ENCODE peak calls at places on chromosomes 4 and X, in nine cellular contexts. L is GM12878, U is adrenal gland, C is endothelial cell of umbilical vein, F is IMR-90, X is HepG2, H is stomach, Z is uterus, E is Peyer's patch. V is an unnamed sample.

GRCh38 chr4:139279723-139280620 is at the start of gene MGARP:
- DNase-seq in U (peak; percentile 81), F (peak; percentile 30), Z (peak; percentile 54), L (no peak), H (no peak), E (no peak), X (no peak), C (peak; percentile 73), V (no peak)

GRCh38 chr4:86831262-86832090 is 17.7 kb downstream of the SLC10A6 start:
- DNase-seq in E (no peak), H (no peak), X (peak; percentile 1), Z (peak; percentile 47), L (no peak), C (no peak), U (peak; percentile 15), F (peak; percentile 96), V (no peak)

GRCh38 chrX:16838202-16839066 is 31.7 kb downstream of the RBBP7 start:
- DNase-seq in C (peak; percentile 85), X (no peak), U (peak; percentile 39), H (peak; percentile 41), L (no peak), F (peak; percentile 80), Z (no peak), E (no peak), V (peak; percentile 72)

GRCh38 chr4:146275370-146275769 is 61.0 kb downstream of the REELD1 start:
- DNase-seq in H (peak; percentile 69), C (no peak), X (no peak), U (no peak), Z (no peak), L (no peak), E (no peak), F (no peak), V (no peak)

GRCh38 chrX:70922776-70923473 is 8.0 kb downstream of the SLC7A3 start:
- DNase-seq in F (no peak), H (no peak), C (no peak), U (no peak), L (no peak), E (no peak), Z (no peak), X (no peak), V (no peak)

GRCh38 chr4:159413252-159413941 is 310.5 kb downstream of the RAPGEF2 start:
- DNase-seq in H (no peak), F (peak; percentile 52), L (no peak), E (no peak), Z (no peak), U (no peak), X (no peak), C (no peak), V (no peak)

GRCh38 chr4:52201705-52202104 is 150.6 kb downstream of the SPATA18 start:
- DNase-seq in E (no peak), X (no peak), L (no peak), Z (no peak), C (no peak), F (no peak), U (no peak), H (no peak), V (no peak)

GRCh38 chrX:31796624-31797023 is 724.8 kb upstream of the FTHL17 start:
- DNase-seq in H (no peak), X (no peak), U (no peak), Z (no peak), L (no peak), C (no peak), E (no peak), F (no peak), V (no peak)

GRCh38 chr4:151948351-151949016 is 187.7 kb upstream of the GATB start:
- DNase-seq in C (no peak), H (no peak), F (peak; percentile 38), U (no peak), X (no peak), Z (no peak), E (no peak), L (no peak), V (no peak)

GRCh38 chr4:105923507-105924238 is 28.4 kb downstream of the NPNT start:
- DNase-seq in H (no peak), Z (peak; percentile 14), F (no peak), L (no peak), E (no peak), U (peak; percentile 13), C (no peak), X (no peak), V (no peak)

GRCh38 chr4:141425124-141425523 is 204.4 kb downstream of the ZNF330 start:
- DNase-seq in Z (no peak), X (no peak), L (no peak), C (no peak), H (no peak), U (no peak), E (no peak), F (peak; percentile 93), V (no peak)

GRCh38 chr4:154719087-154719486 is 24.7 kb upstream of the LRAT start:
- DNase-seq in L (no peak), F (no peak), C (no peak), E (no peak), Z (no peak), X (no peak), H (no peak), U (no peak), V (no peak)

GRCh38 chrX:136880452-136881013 is at the start of gene RBMX:
- DNase-seq in F (peak; percentile 93), L (peak; percentile 83), U (peak; percentile 90), E (peak; percentile 87), Z (peak; percentile 90), C (peak; percentile 93), X (peak; percentile 84), H (peak; percentile 93), V (peak; percentile 94)

GRCh38 chr4:118740869-118741268 is 55.7 kb downstream of the METTL14 start:
- DNase-seq in Z (no peak), L (no peak), C (no peak), E (no peak), H (no peak), U (no peak), F (no peak), X (no peak), V (no peak)

GRCh38 chr4:159126716-159127115 is 23.8 kb downstream of the RAPGEF2 start:
- DNase-seq in L (no peak), C (no peak), U (no peak), E (no peak), Z (no peak), H (no peak), F (no peak), X (no peak), V (no peak)

GRCh38 chrX:43880439-43880838 is 1.8 kb downstream of the MAOB start:
- DNase-seq in C (no peak), E (no peak), U (no peak), H (no peak), Z (no peak), F (no peak), L (no peak), X (no peak), V (no peak)

GRCh38 chrX:72105436-72105835 is 26.3 kb downstream of the RTL5 start:
- DNase-seq in U (no peak), L (peak; percentile 56), X (no peak), Z (no peak), F (no peak), E (no peak), H (no peak), C (no peak), V (no peak)

GRCh38 chrX:101415180-101416130 is 7.4 kb downstream of the HNRNPH2 start:
- DNase-seq in H (no peak), E (no peak), X (peak; percentile 14), F (peak; percentile 84), L (peak; percentile 68), Z (peak; percentile 30), C (peak; percentile 78), U (peak; percentile 39), V (no peak)

GRCh38 chr4:8920289-8920965 is 48.8 kb upstream of the HMX1 start:
- DNase-seq in E (no peak), U (no peak), X (no peak), H (no peak), C (no peak), Z (no peak), L (no peak), F (no peak), V (no peak)

GRCh38 chrX:70292788-70293187 is 2.9 kb downstream of the KIF4A start:
- DNase-seq in U (no peak), F (no peak), Z (no peak), E (no peak), X (peak; percentile 3), H (no peak), L (no peak), C (peak; percentile 2), V (no peak)

GRCh38 chrX:21725498-21725897 is 32.4 kb downstream of the SMPX start:
- DNase-seq in Z (no peak), E (no peak), C (no peak), F (peak; percentile 60), H (no peak), X (peak; percentile 27), U (no peak), L (no peak), V (no peak)

GRCh38 chrX:110004210-110004609 is 1.3 kb downstream of the TMEM164 start:
- DNase-seq in L (no peak), H (peak; percentile 73), E (no peak), F (no peak), X (peak; percentile 9), Z (no peak), U (peak; percentile 40), C (no peak), V (peak; percentile 81)

DNA sequence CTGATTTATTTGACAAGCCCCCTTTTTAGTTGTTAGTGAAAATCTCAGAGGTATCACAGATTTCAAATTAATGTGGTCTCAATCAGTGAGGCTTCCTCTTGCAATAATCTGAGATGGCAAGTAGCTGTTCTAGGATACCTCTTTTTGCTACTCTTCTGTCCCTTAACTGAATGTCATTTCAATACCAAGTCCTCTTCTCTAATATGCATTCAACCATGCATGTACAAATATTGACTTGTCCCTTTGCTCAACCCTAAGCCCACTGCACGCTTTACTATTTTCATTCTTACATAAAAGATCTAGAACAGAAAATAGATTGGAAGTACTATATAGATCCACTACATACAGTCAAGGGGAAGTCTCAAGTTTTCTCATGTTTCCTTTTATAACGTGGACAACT is 164.2 kb downstream of the CBR4 start:
- DNase-seq in C (no peak), L (no peak), H (no peak), U (no peak), X (peak; percentile 10), E (no peak), F (no peak), Z (no peak), V (no peak)
- H3K4me1 ChIP-seq in C (peaks cover 16% of the 10 kb centered on the region), L (no peaks in the 10 kb centered on the region), H (peaks cover 99% of the 10 kb centered on the region), U (peaks cover 21% of the 10 kb centered on the region), X (peaks cover 7% of the 10 kb centered on the region), E (no peaks in the 10 kb centered on the region), F (peaks cover 31% of the 10 kb centered on the region), Z (peaks cover 3% of the 10 kb centered on the region), V (no peaks in the 10 kb centered on the region)

GRCh38 chrX:120629667-120630537 is at the start of gene C1GALT1C1:
- DNase-seq in H (peak; percentile 91), C (peak; percentile 93), E (peak; percentile 88), F (peak; percentile 87), X (peak; percentile 88), L (peak; percentile 77), U (peak; percentile 95), Z (peak; percentile 91), V (peak; percentile 93)
- TF ChIP-seq POLR2A in H (no peak), C (peak; percentile 82), E (peak; percentile 58), F (peak; percentile 25), X (peak; percentile 53), L (peak; percentile 86), U (peak; percentile 59), Z (peak; percentile 49), V (peak; percentile 69)

GRCh38 chr4:125736057-125736456 is 421.3 kb downstream of the FAT4 start:
- DNase-seq in F (peak; percentile 52), U (no peak), L (no peak), Z (no peak), C (peak; percentile 62), H (no peak), E (no peak), X (peak; percentile 3), V (no peak)
- H3K4me3 ChIP-seq in F (no peak overlapping the region), U (no peak overlapping the region), L (no peak overlapping the region), Z (no peak overlapping the region), C (no peak overlapping the region), H (no peak overlapping the region), E (no peak overlapping the region), X (no peak overlapping the region), V (no peak overlapping the region)

GRCh38 chr4:37928896-37929537 is 31.2 kb upstream of the PTTG2 start:
- DNase-seq in X (no peak), U (no peak), C (no peak), H (no peak), E (no peak), F (no peak), L (no peak), Z (no peak), V (no peak)
- H3K4me1 ChIP-seq in X (no peaks in the 10 kb centered on the region), U (no peaks in the 10 kb centered on the region), C (no peaks in the 10 kb centered on the region), H (peaks cover 8% of the 10 kb centered on the region), E (no peaks in the 10 kb centered on the region), F (no peaks in the 10 kb centered on the region), L (no peaks in the 10 kb centered on the region), Z (no peaks in the 10 kb centered on the region), V (peaks cover 6% of the 10 kb centered on the region)

V was measured in right lobe of liver.